ENCODE peak calls at places on chromosomes 16 and 17, in six cellular contexts. S is GM10248, E is SW 1271, X is ELF-1, O is mesenteric fat pad, T is Caki2. P is an unnamed sample.

GRCh38 chr16:4140652-4141051 is 24.4 kb upstream of the ADCY9 start:
- DNase-seq in S (no peak), E (no peak), O (no peak), T (peak; percentile 58), X (no peak), P (no peak)

GRCh38 chr16:76193851-76194620 is 83.2 kb upstream of the CNTNAP4 start:
- DNase-seq in X (no peak), T (no peak), S (no peak), E (no peak), O (no peak), P (no peak)

GRCh38 chr17:42797067-42798007 is 1.2 kb downstream of the COA3 start:
- DNase-seq in T (peak; percentile 96), O (no peak), S (no peak), X (no peak), E (no peak), P (no peak)

GRCh38 chr17:66420961-66421371 is 118.6 kb downstream of the PRKCA start:
- DNase-seq in T (peak; percentile 13), E (no peak), S (peak; percentile 39), O (no peak), X (no peak), P (no peak)

GRCh38 chr16:22007509-22008214 is at the start of gene MOSMO:
- DNase-seq in E (peak; percentile 18), T (peak; percentile 67), X (peak; percentile 67), S (peak; percentile 89), O (peak; percentile 93), P (peak; percentile 65)

GRCh38 chr17:14318109-14318905 is 17.4 kb downstream of the HS3ST3B1 start:
- DNase-seq in S (no peak), T (no peak), E (no peak), O (no peak), X (no peak), P (no peak)

GRCh38 chr17:64357191-64357981 is 33.3 kb downstream of the PECAM1 start:
- DNase-seq in S (no peak), T (no peak), X (no peak), O (peak; percentile 53), E (peak; percentile 12), P (no peak)

GRCh38 chr17:59361386-59361785 is 29.9 kb downstream of the YPEL2 start:
- DNase-seq in E (no peak), X (no peak), O (no peak), T (peak; percentile 48), S (no peak), P (no peak)

GRCh38 chr16:81843243-81843582 is 64.1 kb downstream of the PLCG2 start:
- DNase-seq in T (no peak), X (no peak), O (no peak), S (no peak), E (no peak), P (no peak)

GRCh38 chr16:89034573-89034961 is 57.6 kb upstream of the CBFA2T3 start:
- DNase-seq in E (no peak), O (no peak), X (no peak), S (no peak), T (no peak), P (no peak)

GRCh38 chr17:64343833-64344637 is 46.6 kb downstream of the PECAM1 start:
- DNase-seq in E (no peak), X (peak; percentile 22), S (peak; percentile 46), T (peak; percentile 97), O (no peak), P (peak; percentile 38)

P was measured in MM.1S.